ENCODE peak calls at places on chromosomes 13 and 19, in five cellular contexts. A is neuronal stem cell, E is H1, M is IMR-90, P is mesenchymal stem cell. T is an unnamed sample.
A peak's percentile ranks its signal among the peaks of the same experiment; 100 is the strongest.

GRCh38 chr19:3823345-3823704 is 37.1 kb upstream of the MATK start:
- DNase-seq in E (no peak), P (no peak), M (no peak), A (no peak), T (no peak)

GRCh38 chr13:109381546-109382180 is 404.7 kb downstream of the IRS2 start:
- DNase-seq in E (no peak), M (peak; percentile 71), A (no peak), P (peak; percentile 51), T (no peak)

GRCh38 chr19:29810504-29810871 is 1.3 kb upstream of the CCNE1 start:
- DNase-seq in E (no peak), P (peak; percentile 20), M (peak; percentile 33), A (no peak), T (no peak)

GRCh38 chr19:34429553-34429952 is 1.4 kb downstream of the UBA2 start:
- DNase-seq in E (no peak), P (no peak), M (no peak), A (no peak), T (no peak)

GRCh38 chr13:32116210-32116609 is 84.6 kb downstream of the FRY start:
- DNase-seq in A (no peak), E (no peak), M (no peak), P (no peak), T (no peak)

GRCh38 chr13:109348514-109349340 is 437.7 kb downstream of the IRS2 start:
- DNase-seq in P (peak; percentile 45), E (no peak), A (no peak), M (peak; percentile 64), T (no peak)

GRCh38 chr13:97107815-97108534 is 113.7 kb upstream of the OXGR1 start:
- DNase-seq in A (no peak), P (no peak), M (peak; percentile 10), E (no peak), T (no peak)

GRCh38 chr19:55640043-55640576 is 692 bp upstream of the ZNF580 start:
- DNase-seq in M (peak; percentile 68), A (no peak), P (peak; percentile 34), E (no peak), T (peak; percentile 59)

GRCh38 chr19:5365905-5366304 is 25.3 kb upstream of the PTPRS start:
- DNase-seq in P (no peak), A (no peak), M (no peak), E (no peak), T (no peak)

GRCh38 chr19:49889687-49890348 is 6.9 kb downstream of the IL4I1 start:
- DNase-seq in P (peak; percentile 60), A (peak; percentile 74), M (peak; percentile 61), E (peak; percentile 88), T (peak; percentile 96)

GRCh38 chr13:24910502-24911134 is 146.6 kb downstream of the RNF17 start:
- DNase-seq in E (no peak), P (no peak), M (peak; percentile 6), A (no peak), T (no peak)

GRCh38 chr13:45786293-45786920 is 65.1 kb downstream of the SIAH3 start:
- DNase-seq in E (no peak), M (no peak), P (no peak), A (no peak), T (no peak)

GRCh38 chr19:14782978-14783545 is 4.7 kb upstream of the ADGRE2 start:
- DNase-seq in A (no peak), M (no peak), P (no peak), E (no peak), T (peak; percentile 28)

GRCh38 chr19:56840452-56841193 is at the start of the genes PEG3 and ZIM2:
- DNase-seq in M (no peak), P (no peak), E (no peak), A (peak; percentile 82), T (peak; percentile 84)

GRCh38 chr19:47663435-47663910 is 49.7 kb upstream of the EHD2 start:
- DNase-seq in M (peak; percentile 96), P (peak; percentile 97), A (no peak), E (no peak), T (no peak)

GRCh38 chr13:77429320-77430142 is 102.6 kb upstream of the MYCBP2 start:
- DNase-seq in M (no peak), E (no peak), A (no peak), P (no peak), T (no peak)

GRCh38 chr13:30963794-30964193 is 31.3 kb downstream of the TEX26 start:
- DNase-seq in P (no peak), E (no peak), M (peak; percentile 29), A (no peak), T (no peak)

GRCh38 chr19:5154129-5154798 is 185.4 kb downstream of the KDM4B start:
- DNase-seq in A (no peak), P (no peak), M (no peak), E (no peak), T (peak; percentile 62)

GRCh38 chr19:279656-280055 is 11.5 kb downstream of the PLPP2 start:
- DNase-seq in P (no peak), E (no peak), A (no peak), M (no peak), T (no peak)

GRCh38 chr19:54587026-54587425 is 6.4 kb upstream of the LILRA1 start:
- DNase-seq in A (no peak), P (no peak), E (no peak), M (no peak), T (no peak)

GRCh38 chr19:17601683-17602082 is 46.2 kb downstream of the COLGALT1 start:
- DNase-seq in P (no peak), M (no peak), A (no peak), E (no peak), T (no peak)

GRCh38 chr13:86446311-86446710 is 647.1 kb upstream of the SLITRK6 start:
- DNase-seq in M (peak; percentile 13), E (peak; percentile 38), A (no peak), P (no peak), T (peak; percentile 63)

GRCh38 chr13:87656311-87656710 is 14.9 kb upstream of the SLITRK5 start:
- DNase-seq in P (no peak), A (no peak), E (no peak), M (no peak), T (no peak)

GRCh38 chr19:40223135-40223822 is 3.2 kb downstream of the CCNP start:
- DNase-seq in M (no peak), E (peak; percentile 85), A (no peak), P (no peak), T (peak; percentile 58)

GRCh38 chr19:35740108-35740422 is 2.2 kb downstream of the IGFLR1 start:
- DNase-seq in M (no peak), P (no peak), E (no peak), A (no peak), T (no peak)

GRCh38 chr19:35741216-35741541 is 1.1 kb downstream of the IGFLR1 start:
- DNase-seq in P (no peak), E (no peak), M (no peak), A (no peak), T (no peak)

GRCh38 chr19:35739275-35740107 is 2.8 kb downstream of the IGFLR1 start:
- DNase-seq in P (no peak), M (no peak), E (no peak), A (no peak), T (no peak)

GRCh38 chr19:35742121-35742724 is at the start of gene IGFLR1:
- DNase-seq in A (no peak), P (no peak), M (no peak), E (no peak), T (no peak)

DNA sequence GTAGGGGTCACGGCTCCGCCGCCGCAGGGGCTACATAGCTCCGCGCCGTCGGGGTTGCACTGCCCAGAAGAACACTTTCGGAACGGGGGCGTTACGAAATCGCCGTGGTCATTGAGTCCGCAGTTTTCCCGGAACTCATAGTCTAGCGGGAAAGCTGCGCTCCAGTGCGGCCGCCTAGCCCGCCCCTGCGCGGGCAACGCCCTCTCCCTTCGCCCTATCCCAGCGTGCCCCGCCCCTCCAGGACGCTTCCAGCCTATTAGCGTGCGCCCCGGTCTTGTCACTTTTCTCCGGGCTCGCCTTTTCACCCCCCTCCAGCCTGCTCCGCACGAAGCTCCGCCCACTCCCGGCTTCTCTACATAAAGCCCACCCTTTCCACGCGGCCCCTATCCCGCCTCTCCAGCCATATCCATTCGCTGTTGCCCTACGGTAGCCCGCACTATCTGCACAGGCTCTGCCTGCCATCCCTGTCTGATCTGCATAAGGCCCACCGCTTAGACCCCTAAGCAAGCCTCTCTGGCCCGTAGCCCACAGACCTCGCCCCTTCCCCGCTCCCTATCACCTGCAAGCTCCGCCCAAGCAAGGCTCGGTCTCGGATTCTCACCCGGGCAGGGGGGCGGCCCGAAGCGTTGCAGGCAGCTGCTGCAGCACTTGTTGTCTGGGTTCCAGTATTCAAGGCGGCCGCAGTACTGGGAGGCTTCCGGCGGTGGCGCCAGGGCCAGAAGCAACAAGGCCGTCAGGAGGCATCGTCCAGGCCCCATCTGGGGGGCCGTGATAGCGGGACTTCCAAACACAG is 1.6 kb downstream of the IGFLR1 start:
- DNase-seq in M (peak; percentile 93), E (peak; percentile 93), P (peak; percentile 99), A (peak; percentile 98), T (peak; percentile 99)
- H3K18ac ChIP-seq in M (no peak overlapping the region), E (peak overlapping the region; percentile 90), P (peak overlapping the region; percentile 10), A (peak overlapping the region; percentile 87), T (peak overlapping the region; percentile 33)

DNA sequence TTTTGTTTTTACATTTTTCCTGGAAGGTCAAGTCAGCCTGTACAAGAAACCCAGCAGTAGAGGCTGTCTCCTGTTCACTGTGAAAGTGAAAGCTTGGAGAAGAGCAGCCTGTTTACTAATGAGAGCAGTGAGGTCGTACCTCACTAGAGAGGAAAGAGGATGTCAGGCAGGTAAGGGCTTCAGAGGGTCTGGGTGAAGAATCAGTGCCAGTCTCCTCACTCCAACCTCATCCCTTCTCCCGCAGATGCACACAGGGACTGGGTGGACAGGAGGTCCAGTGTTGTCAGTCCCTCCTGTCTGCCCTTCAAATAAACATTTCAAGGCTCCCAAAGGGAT is 462.5 kb downstream of the KLF5 start:
- DNase-seq in P (no peak), A (no peak), M (no peak), E (no peak), T (no peak)
- H3K4me3 ChIP-seq in P (no peak overlapping the region), A (no peak overlapping the region), M (no peak overlapping the region), E (no peak overlapping the region), T (no peak overlapping the region)

GRCh38 chr19:12880551-12881171 is 588 bp downstream of the DNASE2 start:
- DNase-seq in P (no peak), M (peak; percentile 6), A (no peak), E (no peak), T (peak; percentile 41)
- H3K18ac ChIP-seq in P (peak overlapping the region; percentile 81), M (no peak overlapping the region), A (peak overlapping the region; percentile 86), E (peak overlapping the region; percentile 83), T (peak overlapping the region; percentile 65)

GRCh38 chr13:74204606-74205312 is 70.6 kb upstream of the KLF12 start:
- DNase-seq in E (no peak), P (no peak), M (peak; percentile 40), A (no peak), T (no peak)

GRCh38 chr13:74205313-74205690 is 71.1 kb upstream of the KLF12 start:
- DNase-seq in E (no peak), A (no peak), P (no peak), M (no peak), T (no peak)

GRCh38 chr13:74206855-74207254 is 72.7 kb upstream of the KLF12 start:
- DNase-seq in M (no peak), E (no peak), A (no peak), P (no peak), T (no peak)

GRCh38 chr13:74203576-74203975 is 69.4 kb upstream of the KLF12 start:
- DNase-seq in P (no peak), M (peak; percentile 47), A (no peak), E (no peak), T (no peak)

DNA sequence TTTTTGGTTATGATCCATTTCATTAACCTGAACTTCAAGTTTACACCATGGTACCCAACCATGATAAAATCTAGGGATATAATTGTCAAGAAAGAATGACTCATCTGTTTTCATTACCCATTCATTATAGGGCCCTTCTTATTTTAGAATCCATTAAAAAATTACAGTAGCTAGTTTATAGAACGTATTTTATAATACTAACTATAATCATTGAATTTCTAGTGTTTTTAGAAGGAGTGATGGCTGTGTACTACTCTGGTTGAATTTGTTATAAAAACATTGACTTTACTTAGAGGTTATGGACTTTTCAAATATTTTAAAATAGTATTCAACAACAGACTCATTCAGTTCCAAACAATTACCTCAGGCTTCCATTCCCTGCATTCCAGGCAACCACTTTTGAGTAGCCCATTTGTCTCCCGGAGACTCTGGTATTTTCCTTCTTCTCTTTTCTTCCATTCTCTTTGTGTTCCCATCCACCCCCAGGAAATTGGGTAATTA is 71.9 kb upstream of the KLF12 start:
- DNase-seq in E (no peak), A (no peak), M (peak; percentile 92), P (peak; percentile 64), T (peak; percentile 40)
- H3K4me3 ChIP-seq in E (no peak overlapping the region), A (no peak overlapping the region), M (no peak overlapping the region), P (no peak overlapping the region), T (no peak overlapping the region)

T was measured in mesendoderm.